ENCODE peak calls at places on chromosomes 6 and 20, in four cellular contexts. F is hepatocyte, A is WTC11, K is anterior cingulate cortex. C is an unnamed sample.

GRCh38 chr6:31952140-31952805 is 6.4 kb downstream of the CFB start:
- DNase-seq in F (peak), A (peak), K (no peak), C (peak)

GRCh38 chr20:25011261-25011660 is 18.7 kb upstream of the APMAP start:
- DNase-seq in F (no peak), A (no peak), K (no peak), C (no peak)

GRCh38 chr6:43076093-43076927 is at the start of gene PTK7:
- DNase-seq in F (peak), A (peak), K (no peak), C (peak)

GRCh38 chr6:165961236-165961751 is 206.4 kb downstream of the TBXT start:
- DNase-seq in F (no peak), A (no peak), K (no peak), C (no peak)

GRCh38 chr20:58619847-58620431 is 31.1 kb upstream of the STX16 start:
- DNase-seq in F (no peak), A (no peak), K (no peak), C (no peak)

GRCh38 chr6:32146287-32146686 is 5.5 kb downstream of the PRRT1 start:
- DNase-seq in F (peak), A (no peak), K (no peak), C (no peak)

GRCh38 chr6:29989211-29989610 is 46.9 kb downstream of the HLA-A start:
- DNase-seq in F (no peak), A (no peak), K (no peak), C (no peak)

GRCh38 chr6:142152731-142153130 is 5.7 kb downstream of the VTA1 start:
- DNase-seq in F (no peak), A (no peak), K (no peak), C (no peak)

GRCh38 chr6:153130515-153131036 is 506 bp downstream of the RGS17 start:
- DNase-seq in F (peak), A (peak), K (no peak), C (peak)

GRCh38 chr6:147709396-147710272 is 201.1 kb downstream of the SAMD5 start:
- DNase-seq in F (peak), A (no peak), K (no peak), C (peak)

GRCh38 chr6:55282145-55282544 is 45.1 kb upstream of the GFRAL start:
- DNase-seq in F (no peak), A (no peak), K (no peak), C (no peak)

GRCh38 chr20:3686867-3687321 is 5.1 kb upstream of the ADAM33 start:
- DNase-seq in F (peak), A (no peak), K (peak), C (no peak)

GRCh38 chr20:47042464-47042863 is 147.8 kb downstream of the EYA2 start:
- DNase-seq in F (no peak), A (no peak), K (no peak), C (no peak)

GRCh38 chr6:51866867-51867266 is 220.5 kb downstream of the PKHD1 start:
- DNase-seq in F (no peak), A (no peak), K (no peak), C (no peak)

GRCh38 chr6:73343164-73343563 is 10.9 kb downstream of the DPPA5 start:
- DNase-seq in F (no peak), A (no peak), K (no peak), C (no peak)

GRCh38 chr6:97765480-97765879 is 482.5 kb upstream of the MMS22L start:
- DNase-seq in F (no peak), A (no peak), K (no peak), C (no peak)

GRCh38 chr6:138492113-138492512 is 7.2 kb downstream of the NHSL1 start:
- DNase-seq in F (no peak), A (no peak), K (no peak), C (no peak)

GRCh38 chr6:116268589-116269293 is 11.0 kb downstream of the TSPYL1 start:
- DNase-seq in F (peak), A (no peak), K (no peak), C (peak)

GRCh38 chr6:16216501-16217155 is 21.8 kb upstream of the GMPR start:
- DNase-seq in F (no peak), A (no peak), K (no peak), C (no peak)

GRCh38 chr20:19930461-19930860 is 86.7 kb upstream of the NAA20 start:
- DNase-seq in F (no peak), A (no peak), K (no peak), C (no peak)

GRCh38 chr6:147751232-147751631 is 242.7 kb downstream of the SAMD5 start:
- DNase-seq in F (no peak), A (no peak), K (no peak), C (no peak)

GRCh38 chr6:119129968-119130484 is 51.6 kb upstream of the FAM184A start:
- DNase-seq in F (no peak), A (no peak), K (no peak), C (peak)

GRCh38 chr6:158018851-158019361 is 37.2 kb downstream of the SYNJ2 start:
- DNase-seq in F (no peak), A (no peak), K (no peak), C (no peak)

C was measured in DMS53.